ENCODE peak calls at places on chromosome 13, in four cellular contexts. Y, E, O and H are unnamed samples.

GRCh38 chr13:50701469-50701868 is 142.0 kb downstream of the DLEU7 start:
- DNase-seq in Y (no peak), E (no peak), O (no peak), H (no peak)

GRCh38 chr13:48291730-48292129 is 11.8 kb upstream of the RB1 start:
- DNase-seq in Y (no peak), E (no peak), O (no peak), H (no peak)

GRCh38 chr13:61414136-61414535 is 1.5 kb downstream of the PCDH20 start:
- DNase-seq in Y (no peak), E (no peak), O (no peak), H (no peak)

GRCh38 chr13:77820431-77821149 is 98.0 kb downstream of the EDNRB start:
- DNase-seq in Y (no peak), E (no peak), O (no peak), H (no peak)

GRCh38 chr13:32731576-32731975 is 145.3 kb downstream of the PDS5B start:
- DNase-seq in Y (no peak), E (no peak), O (no peak), H (no peak)

GRCh38 chr13:39414339-39414738 is 188.7 kb downstream of the LHFPL6 start:
- DNase-seq in Y (no peak), E (no peak), O (no peak), H (no peak)

GRCh38 chr13:100674363-100674847 is at the start of gene TMTC4:
- DNase-seq in Y (no peak), E (no peak), O (no peak), H (no peak)

GRCh38 chr13:23087884-23088283 is 92.9 kb upstream of the SGCG start:
- DNase-seq in Y (no peak), E (peak), O (peak), H (no peak)

GRCh38 chr13:23899555-23899954 is 2.3 kb upstream of the C1QTNF9B start:
- DNase-seq in Y (no peak), E (no peak), O (peak), H (peak)

GRCh38 chr13:21825186-21825585 is 154.3 kb downstream of the FGF9 start:
- DNase-seq in Y (no peak), E (no peak), O (no peak), H (no peak)

GRCh38 chr13:74045583-74045982 is 88.6 kb downstream of the KLF12 start:
- DNase-seq in Y (no peak), E (no peak), O (no peak), H (no peak)

GRCh38 chr13:48945626-48946025 is 30.1 kb upstream of the FNDC3A start:
- DNase-seq in Y (no peak), E (no peak), O (no peak), H (no peak)

GRCh38 chr13:19597523-19597922 is 35.9 kb upstream of the MPHOSPH8 start:
- DNase-seq in Y (no peak), E (no peak), O (no peak), H (no peak)

GRCh38 chr13:44932850-44933251 is 56.4 kb downstream of the NUFIP1 start:
- DNase-seq in Y (peak), E (no peak), O (peak), H (peak)

GRCh38 chr13:98721825-98722510 is 30.5 kb downstream of the SLC15A1 start:
- DNase-seq in Y (no peak), E (no peak), O (no peak), H (no peak)

GRCh38 chr13:63304497-63304896 is 1888.8 kb upstream of the PCDH20 start:
- DNase-seq in Y (no peak), E (no peak), O (no peak), H (no peak)

GRCh38 chr13:24087611-24088235 is 72.8 kb upstream of the SPATA13 start:
- DNase-seq in Y (no peak), E (peak), O (no peak), H (peak)

GRCh38 chr13:101417043-101417406 is 717 bp upstream of the NALCN start:
- DNase-seq in Y (no peak), E (no peak), O (no peak), H (no peak)

GRCh38 chr13:46858776-46859175 is 38.1 kb downstream of the HTR2A start:
- DNase-seq in Y (no peak), E (no peak), O (no peak), H (no peak)

GRCh38 chr13:26709461-26709860 is 51.1 kb downstream of the GPR12 start:
- DNase-seq in Y (no peak), E (no peak), O (no peak), H (no peak)

GRCh38 chr13:100203696-100204367 is 114.9 kb downstream of the PCCA start:
- DNase-seq in Y (no peak), E (no peak), O (no peak), H (no peak)

GRCh38 chr13:102584423-102584822 is 12.4 kb upstream of the TPP2 start:
- DNase-seq in Y (no peak), E (no peak), O (no peak), H (no peak)

GRCh38 chr13:68369739-68370138 is 1139.6 kb upstream of the PCDH9 start:
- DNase-seq in Y (no peak), E (no peak), O (no peak), H (no peak)

GRCh38 chr13:102400619-102401125 is 1.2 kb downstream of the FGF14 start:
- DNase-seq in Y (no peak), E (peak), O (no peak), H (peak)

GRCh38 chr13:110303644-110304043 is 3.3 kb downstream of the COL4A1 start:
- DNase-seq in Y (peak), E (no peak), O (no peak), H (no peak)
- H3K27ac ChIP-seq in Y (no peak), E (peak), O (no peak), H (peak)

GRCh38 chr13:113403255-113404104 is 39.5 kb upstream of the GRTP1 start:
- DNase-seq in Y (peak), E (no peak), O (no peak), H (no peak)

GRCh38 chr13:113406321-113407102 is 42.6 kb upstream of the GRTP1 start:
- DNase-seq in Y (peak), E (no peak), O (no peak), H (peak)

GRCh38 chr13:113405481-113406300 is 41.8 kb upstream of the GRTP1 start:
- DNase-seq in Y (peak), E (no peak), O (no peak), H (peak)

GRCh38 chr13:113404366-113404722 is 40.4 kb upstream of the GRTP1 start:
- DNase-seq in Y (no peak), E (no peak), O (no peak), H (no peak)

DNA sequence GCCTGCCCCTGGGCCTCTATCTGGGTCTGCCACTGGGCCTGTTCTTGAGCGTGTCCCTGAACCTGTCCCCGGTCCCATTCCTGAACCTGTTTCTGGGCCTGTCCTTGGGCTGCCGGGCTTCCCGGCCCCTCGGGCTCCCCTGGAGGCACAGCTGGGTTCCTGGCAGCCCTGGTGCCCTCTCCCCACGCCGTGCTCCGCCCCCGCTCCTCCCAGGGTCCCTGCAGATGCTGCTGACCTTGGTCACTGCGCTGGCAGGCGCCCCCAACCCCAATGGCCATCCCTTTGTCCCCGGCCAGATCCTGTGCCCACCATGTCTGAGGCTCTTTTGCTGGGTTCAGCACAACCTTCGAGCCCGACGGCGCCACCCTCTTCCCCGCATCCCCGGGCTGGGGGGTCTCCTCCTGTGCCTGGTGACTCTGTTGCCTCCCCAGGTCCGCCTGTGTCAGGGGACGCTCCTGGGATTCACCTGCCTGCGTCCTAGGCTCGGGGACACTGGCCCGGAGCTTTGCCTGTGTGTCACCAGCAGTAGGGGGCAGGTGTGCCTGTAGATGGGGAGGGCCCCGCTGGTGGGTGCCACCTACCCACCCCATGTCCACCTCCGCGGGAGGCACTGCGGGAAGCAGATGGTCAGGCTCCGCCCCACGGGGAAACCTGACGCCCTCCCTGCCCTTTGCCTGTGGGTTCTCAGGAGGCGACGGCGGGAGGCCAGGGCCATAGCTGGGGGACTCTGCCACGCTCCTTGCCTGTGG is 41.0 kb upstream of the GRTP1 start:
- DNase-seq in Y (peak), E (no peak), O (no peak), H (no peak)
- TF ChIP-seq POLR2A in Y (no peak), E (no peak), O (no peak), H (no peak)

DNA sequence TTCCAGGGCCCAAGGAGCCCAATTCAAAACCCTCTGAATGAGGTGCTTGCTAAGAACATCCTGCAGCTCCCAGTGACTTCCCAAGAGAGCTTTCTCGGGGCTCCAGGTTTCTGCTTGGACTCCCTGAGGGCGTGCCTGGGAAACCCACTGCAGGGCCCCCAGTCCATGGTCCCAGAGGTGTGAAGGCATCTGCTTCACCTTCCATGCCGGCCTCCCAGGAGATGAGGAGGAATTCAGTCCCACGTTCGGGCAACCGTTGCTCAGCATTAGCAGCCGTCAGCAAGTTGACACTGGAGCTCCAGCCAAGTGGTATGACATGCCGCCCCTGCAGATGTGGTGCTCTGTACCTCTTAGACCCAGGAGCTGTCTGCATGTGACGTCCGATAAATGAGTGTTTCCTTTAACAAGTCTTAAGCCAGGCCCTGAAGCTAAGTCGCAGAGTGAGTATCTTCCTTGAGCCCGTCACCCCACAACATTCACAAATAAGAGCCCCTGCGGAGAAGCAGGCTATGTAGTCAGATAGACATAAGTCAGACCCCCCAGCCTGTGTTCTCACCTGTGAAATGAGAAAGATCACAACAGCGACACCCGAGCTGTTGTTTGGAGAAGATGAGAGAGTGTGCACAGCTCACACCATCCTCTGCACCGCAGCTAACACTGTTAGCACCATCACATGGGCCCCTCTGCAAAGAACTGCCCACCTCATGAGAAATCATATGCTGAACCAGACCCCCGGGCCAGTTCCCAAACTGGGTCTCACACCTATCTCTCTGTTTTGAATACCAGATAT is 150.3 kb downstream of the KATNAL1 start:
- DNase-seq in Y (no peak), E (no peak), O (no peak), H (no peak)
- H3K27ac ChIP-seq in Y (no peak), E (no peak), O (no peak), H (no peak)

GRCh38 chr13:28955264-28955966 is 135.3 kb downstream of the MTUS2 start:
- DNase-seq in Y (no peak), E (no peak), O (no peak), H (no peak)

GRCh38 chr13:28954810-28955209 is 134.7 kb downstream of the MTUS2 start:
- DNase-seq in Y (no peak), E (no peak), O (no peak), H (no peak)

GRCh38 chr13:28953714-28954113 is 133.6 kb downstream of the MTUS2 start:
- DNase-seq in Y (no peak), E (no peak), O (no peak), H (no peak)

GRCh38 chr13:28958018-28958417 is 137.9 kb downstream of the MTUS2 start:
- DNase-seq in Y (no peak), E (no peak), O (no peak), H (no peak)
- TF ChIP-seq POLR2A in Y (no peak), E (no peak), O (no peak), H (no peak)

DNA sequence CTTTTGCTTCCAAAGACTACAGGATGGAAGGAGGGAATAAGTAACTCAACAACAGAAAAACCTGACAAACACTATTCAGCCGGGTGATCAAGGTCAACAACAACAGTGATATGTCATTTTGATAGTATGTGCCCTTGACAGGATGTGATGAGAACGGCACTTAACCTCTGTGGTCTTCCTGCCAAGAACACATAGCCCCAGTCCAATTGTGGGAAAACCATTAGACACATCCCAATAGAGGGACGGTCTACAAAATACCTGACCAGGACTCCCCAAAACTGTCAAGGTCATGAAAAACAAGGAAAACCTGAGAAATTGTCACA is 43.1 kb upstream of the AMER2 start:
- DNase-seq in Y (no peak), E (no peak), O (no peak), H (no peak)
- H3K27ac ChIP-seq in Y (no peak), E (no peak), O (no peak), H (no peak)

DNA sequence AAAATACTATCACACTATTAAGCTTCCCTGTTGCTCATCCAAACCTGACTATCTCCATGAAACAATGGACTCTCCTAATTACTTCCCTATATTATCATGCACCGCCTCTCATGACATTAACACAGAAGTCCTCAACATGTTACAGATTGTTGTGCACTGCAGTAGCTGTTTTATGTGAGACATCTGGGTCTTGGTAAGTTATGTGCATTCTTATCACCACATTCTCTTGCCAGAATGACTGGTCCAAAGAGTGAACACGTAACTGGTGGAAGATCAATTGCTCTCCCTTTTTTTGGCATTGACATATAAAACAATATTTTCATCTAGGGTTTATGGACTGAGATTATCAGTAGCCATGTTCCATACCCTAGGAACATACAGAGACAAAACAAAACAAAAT is 59.4 kb downstream of the POSTN start:
- DNase-seq in Y (no peak), E (no peak), O (no peak), H (no peak)
- TF ChIP-seq POLR2A in Y (no peak), E (no peak), O (no peak), H (no peak)

GRCh38 chr13:97429681-97430081 is 4.3 kb upstream of the RAP2A start:
- DNase-seq in Y (no peak), E (no peak), O (no peak), H (no peak)

GRCh38 chr13:97431365-97431764 is 2.6 kb upstream of the RAP2A start:
- DNase-seq in Y (no peak), E (no peak), O (no peak), H (no peak)

GRCh38 chr13:97432232-97432916 is 1.6 kb upstream of the RAP2A start:
- DNase-seq in Y (no peak), E (no peak), O (no peak), H (no peak)

GRCh38 chr13:97432917-97433726 is 847 bp upstream of the RAP2A start:
- DNase-seq in Y (peak), E (peak), O (peak), H (peak)

GRCh38 chr13:97430296-97430695 is 3.7 kb upstream of the RAP2A start:
- DNase-seq in Y (no peak), E (no peak), O (no peak), H (no peak)
- H3K27ac ChIP-seq in Y (no peak), E (no peak), O (peak), H (no peak)

DNA sequence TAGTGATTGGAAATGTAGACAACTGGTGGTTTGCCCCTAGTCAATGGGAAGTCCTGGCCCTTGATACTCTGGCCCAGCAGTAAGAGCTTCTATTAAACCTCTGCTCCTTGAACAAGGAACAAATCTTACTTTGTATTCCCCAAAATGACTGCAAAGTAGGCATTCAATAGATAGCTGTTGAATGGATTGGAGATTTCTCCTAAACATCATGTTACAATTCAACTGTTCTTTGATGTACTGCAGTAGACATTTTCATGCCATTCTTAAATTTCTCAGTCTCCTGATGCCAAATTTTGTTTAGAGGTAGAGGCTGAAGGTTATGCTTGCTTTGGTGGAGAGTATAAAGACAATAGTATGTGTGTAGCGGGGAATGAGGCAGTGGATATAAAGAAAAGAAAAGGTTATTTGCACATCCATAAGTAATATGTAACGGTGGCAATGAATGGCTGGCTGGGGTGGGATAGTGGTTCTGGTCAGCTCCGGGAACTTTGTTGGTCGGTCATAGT is 12.8 kb downstream of the MIR17HG start:
- DNase-seq in Y (no peak), E (no peak), O (no peak), H (no peak)
- TF ChIP-seq POLR2A in Y (no peak), E (no peak), O (no peak), H (no peak)